ENCODE peak calls at places on chromosome 20, in seven cellular contexts. W, U, V, X, A, D and Q are unnamed samples.

GRCh38 chr20:60085551-60086132 is 127.4 kb downstream of the CDH26 start:
- DNase-seq in W (no peak), U (no peak), V (no peak), X (no peak), A (no peak), D (no peak), Q (no peak)

GRCh38 chr20:32333988-32334885 is 23.9 kb upstream of the ASXL1 start:
- DNase-seq in W (no peak), U (peak; percentile 78), V (peak; percentile 29), X (no peak), A (no peak), D (no peak), Q (peak; percentile 86)

GRCh38 chr20:62196286-62196685 is 13.5 kb downstream of the MTG2 start:
- DNase-seq in W (no peak), U (no peak), V (no peak), X (no peak), A (no peak), D (no peak), Q (no peak)

GRCh38 chr20:25248501-25249172 is 752 bp downstream of the PYGB start:
- DNase-seq in W (no peak), U (no peak), V (peak; percentile 23), X (no peak), A (peak; percentile 50), D (no peak), Q (no peak)

GRCh38 chr20:32538526-32538918 is 46.6 kb downstream of the NOL4L start:
- DNase-seq in W (no peak), U (no peak), V (no peak), X (no peak), A (no peak), D (no peak), Q (peak; percentile 37)

GRCh38 chr20:35899064-35899463 is 55.2 kb downstream of the SCAND1 start:
- DNase-seq in W (no peak), U (no peak), V (no peak), X (no peak), A (no peak), D (no peak), Q (no peak)

GRCh38 chr20:57216669-57217068 is 49.8 kb downstream of the BMP7 start:
- DNase-seq in W (no peak), U (no peak), V (no peak), X (no peak), A (no peak), D (no peak), Q (no peak)

GRCh38 chr20:9458075-9458818 is 56.1 kb upstream of the LAMP5 start:
- DNase-seq in W (no peak), U (no peak), V (no peak), X (no peak), A (peak; percentile 4), D (no peak), Q (peak; percentile 4)

GRCh38 chr20:8635048-8635572 is 433.8 kb upstream of the PLCB4 start:
- DNase-seq in W (no peak), U (no peak), V (no peak), X (no peak), A (no peak), D (no peak), Q (no peak)

GRCh38 chr20:19889011-19889953 is 127.9 kb upstream of the NAA20 start:
- DNase-seq in W (no peak), U (peak; percentile 76), V (peak; percentile 64), X (no peak), A (no peak), D (no peak), Q (no peak)

GRCh38 chr20:36097331-36097730 is 57.2 kb upstream of the EPB41L1 start:
- DNase-seq in W (no peak), U (no peak), V (no peak), X (no peak), A (no peak), D (no peak), Q (no peak)

GRCh38 chr20:9985773-9986172 is 49.0 kb upstream of the ANKEF1 start:
- DNase-seq in W (no peak), U (no peak), V (no peak), X (no peak), A (no peak), D (no peak), Q (no peak)

GRCh38 chr20:20856956-20857355 is 144.5 kb upstream of the RALGAPA2 start:
- DNase-seq in W (no peak), U (no peak), V (no peak), X (no peak), A (no peak), D (no peak), Q (no peak)

GRCh38 chr20:6999381-6999780 is 231.9 kb downstream of the BMP2 start:
- DNase-seq in W (no peak), U (no peak), V (no peak), X (no peak), A (no peak), D (no peak), Q (no peak)

GRCh38 chr20:31845300-31845863 is at the start of gene FOXS1:
- DNase-seq in W (peak; percentile 68), U (peak; percentile 79), V (peak; percentile 22), X (no peak), A (no peak), D (no peak), Q (no peak)

GRCh38 chr20:61449916-61450315 is 197.9 kb downstream of the CDH4 start:
- DNase-seq in W (no peak), U (no peak), V (no peak), X (no peak), A (no peak), D (no peak), Q (no peak)

GRCh38 chr20:59836768-59837167 is 96.7 kb downstream of the SYCP2 start:
- DNase-seq in W (no peak), U (no peak), V (no peak), X (no peak), A (no peak), D (no peak), Q (no peak)

GRCh38 chr20:18663932-18664331 is 76.1 kb downstream of the DTD1 start:
- DNase-seq in W (no peak), U (no peak), V (no peak), X (no peak), A (no peak), D (no peak), Q (no peak)

GRCh38 chr20:33081411-33082154 is 2.1 kb downstream of the BPIFB4 start:
- DNase-seq in W (no peak), U (no peak), V (no peak), X (no peak), A (no peak), D (no peak), Q (no peak)

GRCh38 chr20:45011108-45011526 is 44.8 kb downstream of the STK4 start:
- DNase-seq in W (peak; percentile 54), U (peak; percentile 50), V (no peak), X (no peak), A (peak; percentile 46), D (no peak), Q (peak; percentile 41)

GRCh38 chr20:45014671-45015415 is 48.5 kb downstream of the STK4 start:
- DNase-seq in W (no peak), U (no peak), V (no peak), X (no peak), A (no peak), D (no peak), Q (no peak)

GRCh38 chr20:45016089-45016641 is 49.9 kb downstream of the STK4 start:
- DNase-seq in W (no peak), U (no peak), V (no peak), X (no peak), A (no peak), D (no peak), Q (no peak)

GRCh38 chr20:45010399-45010828 is 44.1 kb downstream of the STK4 start:
- DNase-seq in W (no peak), U (no peak), V (no peak), X (no peak), A (no peak), D (no peak), Q (no peak)

DNA sequence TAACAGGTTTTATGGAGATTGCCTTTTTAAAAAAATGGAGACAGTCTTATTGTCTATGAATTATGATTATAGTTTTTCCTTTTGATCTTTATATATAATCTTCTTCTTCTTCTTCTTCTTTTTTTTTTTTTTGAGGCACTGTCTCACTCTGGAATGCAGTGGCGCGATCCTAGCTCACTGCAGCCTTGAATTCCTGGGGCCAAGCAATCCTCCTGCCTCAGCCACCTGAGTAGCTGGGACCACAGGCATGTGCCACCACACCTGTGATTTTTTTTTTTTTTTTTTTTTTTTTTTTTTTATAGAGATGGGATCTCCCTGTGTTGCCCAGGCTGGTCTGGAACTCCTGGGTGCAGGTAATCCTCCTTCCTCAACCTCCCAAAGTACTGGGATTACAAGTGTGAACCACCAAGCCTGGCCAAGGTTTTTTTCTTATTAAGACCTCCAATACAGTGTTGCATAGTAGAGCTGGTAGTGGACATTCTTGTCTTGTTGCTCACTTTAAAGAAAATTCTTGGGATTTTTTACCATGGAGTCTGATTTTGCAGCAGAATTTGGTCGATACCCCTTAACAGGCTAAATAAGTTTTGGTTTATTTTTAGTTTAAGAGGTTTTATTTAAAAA is 46.5 kb downstream of the STK4 start:
- DNase-seq in W (no peak), U (no peak), V (no peak), X (no peak), A (no peak), D (no peak), Q (no peak)
- TF ChIP-seq POLR2A in W (no peak), U (no peak), V (no peak), X (no peak), A (no peak), D (no peak), Q (no peak)

DNA sequence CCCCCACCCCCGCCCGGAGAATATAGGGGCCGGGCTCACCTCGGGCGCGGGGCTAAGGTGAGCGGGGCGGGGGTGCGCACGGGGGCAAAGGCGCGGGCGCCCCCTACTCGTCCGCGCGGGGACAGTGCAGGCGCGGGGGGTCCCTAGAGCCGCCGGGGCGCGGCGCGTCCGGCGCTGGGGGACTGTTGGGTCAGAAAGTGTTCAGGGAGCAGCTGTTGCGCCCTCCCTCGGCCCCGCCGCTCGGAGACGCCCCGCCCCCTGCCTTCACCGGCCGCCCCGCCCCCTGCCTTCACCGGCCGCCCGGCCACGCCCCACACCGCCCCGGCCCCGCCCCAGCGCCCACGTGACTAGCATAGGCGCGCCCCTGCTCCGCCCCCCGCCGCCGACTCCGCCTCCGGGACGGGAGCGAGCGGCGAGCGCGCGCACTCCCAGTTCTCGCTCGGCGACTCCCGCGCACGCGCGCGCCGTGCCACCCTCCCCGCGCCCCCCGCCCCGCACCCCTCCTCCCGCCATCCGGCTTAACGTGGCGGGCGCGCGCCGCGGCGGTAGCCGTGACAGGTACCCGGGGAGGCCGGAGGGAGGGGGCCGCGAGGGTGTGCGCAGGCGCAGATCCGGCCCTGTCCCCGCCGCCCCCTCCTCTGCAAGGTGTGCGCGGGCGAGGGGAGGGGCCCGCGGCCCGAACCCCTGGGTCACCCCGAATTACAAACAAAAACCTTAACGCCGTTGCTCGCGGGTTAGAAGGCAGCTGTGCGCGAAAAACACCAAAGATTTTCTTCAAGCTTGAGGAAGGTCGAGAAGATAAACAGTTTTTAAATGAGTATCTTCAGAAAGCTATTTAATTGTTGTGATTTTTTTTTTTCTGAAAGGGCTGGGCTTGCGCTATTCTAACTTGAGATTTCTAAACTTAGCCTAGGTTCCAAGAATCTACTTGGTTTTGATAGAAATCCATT is 704 bp upstream of the ZNF217 start:
- DNase-seq in W (peak; percentile 95), U (peak; percentile 98), V (peak; percentile 92), X (peak; percentile 74), A (peak; percentile 48), D (peak; percentile 83), Q (peak; percentile 98)
- TF ChIP-seq POLR2A in W (peak; percentile 82), U (peak; percentile 64), V (peak; percentile 12), X (no peak), A (peak; percentile 20), D (peak; percentile 30), Q (no peak)

GRCh38 chr20:47187450-47188195 is 168.9 kb downstream of the ZMYND8 start:
- DNase-seq in W (no peak), U (no peak), V (no peak), X (no peak), A (no peak), D (no peak), Q (no peak)
- TF ChIP-seq POLR2A in W (no peak), U (no peak), V (no peak), X (no peak), A (no peak), D (no peak), Q (no peak)

GRCh38 chr20:63972312-63973159 is 2.8 kb upstream of the ZNF512B start:
- DNase-seq in W (no peak), U (peak; percentile 35), V (peak; percentile 17), X (no peak), A (no peak), D (no peak), Q (no peak)
- TF ChIP-seq POLR2A in W (no peak), U (no peak), V (no peak), X (no peak), A (no peak), D (no peak), Q (no peak)